ENCODE peak calls at places on chromosomes 13 and 19, in four cellular contexts. J is stimulated activated CD4-positive, alpha-beta T cell treated with anti-CD3 and anti-CD28 coated beads, TNF-alpha, amount 100 ng/mL, for 1 hour; F is uterus; O is GM12865. I is an unnamed sample.

GRCh38 chr13:113096052-113096744 is 9.4 kb upstream of the F7 start:
- DNase-seq in J (no peak), F (no peak), O (no peak), I (no peak)

GRCh38 chr19:12786950-12787349 is 4.3 kb upstream of the JUNB start:
- DNase-seq in J (no peak), F (no peak), O (no peak), I (no peak)

GRCh38 chr13:80059789-80060188 is 281.1 kb downstream of the SPRY2 start:
- DNase-seq in J (no peak), F (no peak), O (no peak), I (no peak)

GRCh38 chr13:113401452-113402415 is 37.8 kb upstream of the GRTP1 start:
- DNase-seq in J (no peak), F (no peak), O (no peak), I (no peak)

GRCh38 chr19:44684892-44685847 is 13.8 kb upstream of the CEACAM16 start:
- DNase-seq in J (no peak), F (peak), O (peak), I (peak)

GRCh38 chr13:25733696-25734435 is 317.9 kb downstream of the SHISA2 start:
- DNase-seq in J (no peak), F (no peak), O (no peak), I (no peak)

GRCh38 chr19:2239771-2240770 is 3.4 kb downstream of the SF3A2 start:
- DNase-seq in J (peak), F (no peak), O (no peak), I (peak)

GRCh38 chr13:99690426-99691189 is 189.3 kb downstream of the TM9SF2 start:
- DNase-seq in J (no peak), F (no peak), O (peak), I (no peak)

GRCh38 chr13:60733933-60734332 is 336.9 kb downstream of the TDRD3 start:
- DNase-seq in J (no peak), F (no peak), O (no peak), I (no peak)

GRCh38 chr13:51763486-51763885 is 40.5 kb downstream of the DHRS12 start:
- DNase-seq in J (no peak), F (no peak), O (no peak), I (no peak)

GRCh38 chr19:45395524-45396388 is 9.1 kb downstream of the PPP1R13L start:
- DNase-seq in J (no peak), F (no peak), O (no peak), I (no peak)

GRCh38 chr19:3365447-3366103 is 808 bp upstream of the NFIC start:
- DNase-seq in J (no peak), F (peak), O (peak), I (peak)

GRCh38 chr13:43132228-43132627 is 108.8 kb downstream of the DNAJC15 start:
- DNase-seq in J (no peak), F (no peak), O (peak), I (no peak)

GRCh38 chr13:64371045-64371444 is 2859.1 kb downstream of the PCDH9 start:
- DNase-seq in J (no peak), F (no peak), O (no peak), I (peak)

GRCh38 chr13:44855860-44856259 is 133.4 kb downstream of the NUFIP1 start:
- DNase-seq in J (no peak), F (no peak), O (no peak), I (no peak)

GRCh38 chr13:110337287-110337686 is 30.2 kb downstream of the COL4A2 start:
- DNase-seq in J (no peak), F (no peak), O (no peak), I (no peak)

GRCh38 chr13:107994137-107994536 is 221.2 kb downstream of the LIG4 start:
- DNase-seq in J (no peak), F (no peak), O (no peak), I (no peak)

GRCh38 chr13:42747399-42747873 is 33.9 kb upstream of the FAM216B start:
- DNase-seq in J (no peak), F (no peak), O (no peak), I (peak)

GRCh38 chr19:45156231-45156630 is 4.6 kb downstream of the NKPD1 start:
- DNase-seq in J (no peak), F (no peak), O (no peak), I (no peak)

GRCh38 chr13:75635621-75636338 is at the start of gene LMO7:
- DNase-seq in J (peak), F (peak), O (peak), I (no peak)

GRCh38 chr13:72638059-72638815 is 89.2 kb downstream of the MZT1 start:
- DNase-seq in J (no peak), F (no peak), O (no peak), I (no peak)

GRCh38 chr13:98998831-98999634 is 21.2 kb upstream of the DOCK9 start:
- DNase-seq in J (no peak), F (no peak), O (peak), I (no peak)